ENCODE peak calls at places on chromosomes 5 and 9, in seven cellular contexts. J is NCI-H345; O is foreskin fibroblast; K is activated CD4-positive, CD25-positive, alpha-beta regulatory T cell; G is trophoblast cell; L is right cardiac atrium; T is T-cell. Z is an unnamed sample.

GRCh38 chr9:109382585-109382984 is 61.7 kb upstream of the EPB41L4B start:
- DNase-seq in J (no peak), O (no peak), K (no peak), G (no peak), L (no peak), T (no peak), Z (no peak)

GRCh38 chr5:128532127-128532526 is 5.9 kb downstream of the FBN2 start:
- DNase-seq in J (no peak), O (no peak), K (no peak), G (peak), L (no peak), T (no peak), Z (no peak)

GRCh38 chr9:127575875-127576778 is 36.0 kb upstream of the STXBP1 start:
- DNase-seq in J (no peak), O (no peak), K (no peak), G (no peak), L (no peak), T (no peak), Z (no peak)

GRCh38 chr9:136117291-136118060 is 1.2 kb downstream of the TMEM250 start:
- DNase-seq in J (no peak), O (peak), K (no peak), G (peak), L (peak), T (no peak), Z (peak)

GRCh38 chr9:99118782-99119466 is 14.0 kb downstream of the TGFBR1 start:
- DNase-seq in J (no peak), O (no peak), K (peak), G (no peak), L (no peak), T (peak), Z (no peak)

GRCh38 chr9:87640385-87640795 is 85.5 kb upstream of the CTSL start:
- DNase-seq in J (peak), O (peak), K (no peak), G (no peak), L (peak), T (no peak), Z (no peak)

GRCh38 chr5:6899215-6899614 is 186.0 kb downstream of the TENT4A start:
- DNase-seq in J (peak), O (no peak), K (no peak), G (no peak), L (no peak), T (no peak), Z (no peak)

GRCh38 chr9:72539824-72540347 is 18.5 kb downstream of the TMC1 start:
- DNase-seq in J (no peak), O (no peak), K (no peak), G (no peak), L (no peak), T (no peak), Z (no peak)

GRCh38 chr5:142179776-142180387 is 71.3 kb downstream of the NDFIP1 start:
- DNase-seq in J (peak), O (no peak), K (no peak), G (no peak), L (no peak), T (no peak), Z (no peak)

GRCh38 chr5:150295172-150295611 is 5.6 kb upstream of the CAMK2A start:
- DNase-seq in J (peak), O (peak), K (no peak), G (no peak), L (peak), T (no peak), Z (no peak)

GRCh38 chr9:123033864-123034598 is 564 bp downstream of the GPR21 start:
- DNase-seq in J (no peak), O (no peak), K (no peak), G (no peak), L (no peak), T (no peak), Z (no peak)

GRCh38 chr5:56454219-56454862 is 221.2 kb upstream of the ANKRD55 start:
- DNase-seq in J (no peak), O (no peak), K (no peak), G (peak), L (no peak), T (no peak), Z (no peak)

GRCh38 chr5:176748073-176748966 is 62.0 kb upstream of the UNC5A start:
- DNase-seq in J (no peak), O (no peak), K (no peak), G (no peak), L (no peak), T (no peak), Z (no peak)

GRCh38 chr9:16386579-16387077 is 483.8 kb downstream of the BNC2 start:
- DNase-seq in J (no peak), O (no peak), K (no peak), G (no peak), L (no peak), T (no peak), Z (no peak)

GRCh38 chr9:98808411-98808815 is 943 bp downstream of the GALNT12 start:
- DNase-seq in J (peak), O (no peak), K (no peak), G (no peak), L (peak), T (no peak), Z (no peak)

GRCh38 chr5:135560858-135561257 is 17.9 kb downstream of the CXCL14 start:
- DNase-seq in J (peak), O (peak), K (no peak), G (peak), L (peak), T (peak), Z (peak)

Z was measured in left ventricle myocardium inferior.